ENCODE peak calls at places on chromosomes 4 and X, in nine cellular contexts. X is breast epithelium, F is GM13976, I is suprapubic skin, S is spleen, Z is fibroblast of the aortic adventitia, T is AG09309, R is HCT116, O is endothelial cell. W is an unnamed sample.

GRCh38 chrX:70087857-70088256 is 25.6 kb downstream of the OTUD6A start:
- DNase-seq in X (no peak), F (no peak), S (no peak), I (no peak), Z (peak), O (no peak), R (no peak), T (no peak), W (peak)

GRCh38 chr4:169314906-169315305 is 44.1 kb upstream of the SH3RF1 start:
- DNase-seq in Z (peak), T (no peak), R (peak), X (peak), S (no peak), F (no peak), I (no peak), O (no peak), W (peak)

GRCh38 chrX:20477836-20478532 is 211.3 kb upstream of the RPS6KA3 start:
- DNase-seq in O (no peak), T (no peak), F (no peak), S (no peak), R (no peak), Z (no peak), I (no peak), X (no peak), W (no peak)

GRCh38 chrX:18725316-18725943 is 18.0 kb downstream of the PPEF1 start:
- DNase-seq in S (no peak), I (no peak), X (no peak), F (no peak), R (no peak), T (no peak), Z (no peak), O (peak), W (no peak)

GRCh38 chr4:68326146-68326545 is 23.7 kb downstream of the YTHDC1 start:
- DNase-seq in F (no peak), Z (no peak), I (no peak), R (no peak), T (no peak), S (no peak), X (no peak), O (no peak), W (no peak)

GRCh38 chr4:94131212-94131611 is 76.5 kb upstream of the SMARCAD1 start:
- DNase-seq in R (no peak), O (no peak), T (no peak), Z (no peak), I (no peak), X (no peak), F (no peak), S (no peak), W (no peak)

GRCh38 chr4:103719320-103720204 is at the start of gene TACR3:
- DNase-seq in S (peak), O (peak), F (no peak), I (no peak), R (no peak), X (no peak), T (no peak), Z (no peak), W (no peak)

GRCh38 chr4:159455675-159456235 is 352.9 kb downstream of the RAPGEF2 start:
- DNase-seq in I (no peak), X (no peak), O (peak), S (no peak), T (no peak), Z (peak), R (peak), F (peak), W (peak)

GRCh38 chr4:169254546-169254983 is 16.2 kb downstream of the SH3RF1 start:
- DNase-seq in F (no peak), X (no peak), T (peak), Z (peak), O (no peak), R (peak), I (no peak), S (no peak), W (no peak)

GRCh38 chrX:48493890-48494364 is 14.9 kb upstream of the PORCN start:
- DNase-seq in F (no peak), O (peak), X (no peak), T (no peak), Z (peak), R (peak), S (peak), I (no peak), W (peak)

GRCh38 chrX:122850326-122850725 is 333.8 kb upstream of the GRIA3 start:
- DNase-seq in X (no peak), I (no peak), O (no peak), T (no peak), S (no peak), F (no peak), Z (peak), R (no peak), W (no peak)

GRCh38 chr4:907691-908437 is 24.3 kb downstream of the GAK start:
- DNase-seq in R (no peak), Z (no peak), I (no peak), X (no peak), S (no peak), O (no peak), T (no peak), F (no peak), W (no peak)

GRCh38 chr4:123937612-123938011 is 541.0 kb downstream of the SPRY1 start:
- DNase-seq in R (no peak), X (no peak), Z (no peak), I (no peak), O (no peak), S (no peak), T (no peak), F (no peak), W (no peak)

GRCh38 chrX:11499076-11500044 is 166.4 kb downstream of the ARHGAP6 start:
- DNase-seq in O (no peak), Z (peak), X (no peak), I (no peak), F (no peak), S (no peak), R (no peak), T (peak), W (no peak)

GRCh38 chr4:122458625-122459024 is 2.1 kb upstream of the IL2 start:
- DNase-seq in S (no peak), X (no peak), I (no peak), T (no peak), Z (peak), O (no peak), F (peak), R (no peak), W (peak)

GRCh38 chr4:48796927-48797679 is 17.0 kb upstream of the FRYL start:
- DNase-seq in R (no peak), X (no peak), T (no peak), S (no peak), F (no peak), Z (no peak), I (no peak), O (no peak), W (no peak)

DNA sequence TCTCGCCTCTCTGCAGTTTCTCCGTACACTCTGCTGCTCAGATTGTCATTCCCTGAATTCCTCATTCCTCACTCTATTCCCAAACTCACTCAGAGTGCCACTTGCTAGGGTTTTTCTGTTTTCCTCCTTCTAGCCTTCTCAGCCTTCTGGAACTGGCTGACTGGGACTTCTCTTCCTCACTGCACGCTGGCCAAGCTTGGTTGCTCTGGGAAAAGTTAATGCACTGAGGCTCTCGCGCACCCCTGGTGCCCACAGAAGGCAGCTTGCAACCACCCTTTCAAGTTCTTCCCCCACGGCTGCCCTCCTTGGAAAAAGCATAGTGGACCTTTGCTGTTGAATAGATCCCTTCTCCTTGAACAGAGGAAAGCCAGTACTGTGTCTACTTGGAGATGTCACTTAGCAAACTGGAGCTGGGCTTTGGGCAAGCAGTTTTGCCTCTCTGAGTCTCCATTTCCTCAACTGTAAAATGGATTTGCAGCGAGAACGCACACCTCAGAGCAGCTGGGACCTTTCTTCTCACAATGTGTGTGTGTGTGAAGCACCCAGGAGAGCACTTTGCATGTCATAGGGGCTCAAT is 6.0 kb upstream of the CCKAR start:
- DNase-seq in T (no peak), F (no peak), O (no peak), S (no peak), X (no peak), I (no peak), R (no peak), Z (no peak), W (no peak)
- TF ChIP-seq CTCF in T (peak), F (no peak), O (no peak), S (no peak), X (no peak), I (no peak), R (no peak), Z (peak), W (no peak)

GRCh38 chr4:116599859-116600258 is 485.5 kb downstream of the TRAM1L1 start:
- DNase-seq in S (peak), T (no peak), R (no peak), F (peak), I (peak), X (no peak), O (no peak), Z (no peak), W (no peak)
- TF ChIP-seq CTCF in S (no peak), T (no peak), R (peak), F (peak), I (no peak), X (no peak), O (no peak), Z (no peak), W (no peak)

DNA sequence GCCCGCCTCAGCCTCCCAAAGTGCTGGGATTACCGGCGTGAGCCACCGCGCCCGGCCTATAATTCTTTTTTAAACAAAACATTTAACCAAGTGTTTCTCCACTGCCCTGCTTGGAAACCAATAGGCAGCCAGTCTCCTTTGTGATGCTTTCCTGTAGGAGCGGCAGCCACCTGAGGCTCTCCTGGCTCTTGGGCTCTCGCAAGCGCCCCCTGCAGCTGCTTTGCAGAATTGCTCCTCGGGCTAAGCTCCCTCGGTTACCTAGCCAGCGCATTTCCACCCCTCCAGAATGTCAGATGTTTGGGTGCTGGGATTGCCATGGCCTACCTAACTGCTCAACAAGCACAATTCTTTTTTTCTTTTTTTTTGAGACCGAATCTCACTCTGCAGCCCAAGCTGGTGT is 7.7 kb downstream of the S100P start:
- DNase-seq in Z (no peak), R (no peak), S (peak), O (peak), T (no peak), X (no peak), F (peak), I (no peak), W (no peak)
- TF ChIP-seq CTCF in Z (peak), R (peak), S (no peak), O (peak), T (peak), X (no peak), F (peak), I (no peak), W (no peak)

GRCh38 chr4:56655209-56655626 is 25.9 kb downstream of the HOPX start:
- DNase-seq in I (peak), T (no peak), F (peak), S (peak), R (no peak), Z (no peak), O (peak), X (no peak), W (peak)
- TF ChIP-seq CTCF in I (no peak), T (no peak), F (no peak), S (no peak), R (no peak), Z (no peak), O (no peak), X (no peak), W (no peak)

GRCh38 chr4:180101348-180102083 is 2141.7 kb upstream of the TENM3 start:
- DNase-seq in O (no peak), R (no peak), F (peak), I (peak), X (no peak), Z (no peak), T (no peak), S (peak), W (no peak)

GRCh38 chr4:180106122-180106521 is 2137.1 kb upstream of the TENM3 start:
- DNase-seq in S (no peak), T (no peak), R (no peak), F (no peak), I (no peak), O (no peak), Z (no peak), X (no peak), W (no peak)

GRCh38 chr4:180100433-180101344 is 2142.5 kb upstream of the TENM3 start:
- DNase-seq in O (no peak), Z (no peak), T (no peak), R (no peak), S (peak), F (no peak), X (no peak), I (no peak), W (no peak)

GRCh38 chr4:180105362-180105761 is 2137.8 kb upstream of the TENM3 start:
- DNase-seq in I (no peak), R (no peak), Z (no peak), X (no peak), T (no peak), O (no peak), S (no peak), F (no peak), W (no peak)

DNA sequence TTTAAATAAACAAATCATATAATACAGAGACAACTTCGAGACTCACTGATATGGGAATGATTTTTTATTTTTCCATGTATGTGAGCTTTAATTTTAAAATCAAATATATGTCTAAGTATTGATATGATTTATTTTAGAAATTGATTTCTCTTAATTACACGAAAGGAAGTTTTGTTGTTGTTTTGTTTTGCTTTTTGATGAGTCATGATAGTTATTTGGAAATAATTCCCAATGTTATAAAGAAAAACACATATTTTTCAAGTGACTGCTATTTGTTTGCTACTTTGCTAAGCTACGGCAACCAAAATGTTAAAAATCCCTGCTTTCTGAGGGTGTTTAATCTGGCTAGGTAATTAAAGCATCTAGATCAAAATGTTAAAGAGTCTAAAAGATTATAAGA is 2139.4 kb upstream of the TENM3 start:
- DNase-seq in F (no peak), S (no peak), T (no peak), O (no peak), Z (no peak), I (no peak), X (no peak), R (no peak), W (no peak)
- TF ChIP-seq CTCF in F (no peak), S (no peak), T (no peak), O (no peak), Z (no peak), I (no peak), X (no peak), R (no peak), W (no peak)

DNA sequence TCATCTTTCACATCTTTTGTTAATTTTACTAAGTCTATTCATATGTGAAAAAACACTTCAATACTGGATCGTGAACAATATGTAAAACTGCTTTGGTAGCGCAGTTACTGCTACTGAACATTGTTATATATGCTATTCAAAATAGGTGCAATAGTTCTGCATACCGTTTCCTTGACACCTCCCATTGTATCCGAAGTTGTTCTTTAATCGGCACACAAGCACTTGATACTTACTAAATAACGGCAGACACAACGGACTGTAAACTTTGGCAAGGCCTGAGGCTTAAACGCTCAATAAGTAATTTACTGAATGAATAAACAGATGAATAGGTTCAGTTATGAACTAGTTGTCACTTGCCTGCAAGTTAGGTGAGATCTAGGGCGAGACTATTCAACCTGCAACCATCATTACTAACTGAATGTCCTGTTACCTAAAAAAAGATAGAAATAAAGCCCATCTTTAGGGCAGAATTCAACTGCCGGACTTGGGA is 620 bp downstream of the ANAPC10 start:
- DNase-seq in R (no peak), Z (no peak), X (no peak), O (no peak), T (no peak), F (no peak), S (no peak), I (no peak), W (no peak)
- TF ChIP-seq CTCF in R (no peak), Z (no peak), X (no peak), O (no peak), T (no peak), F (no peak), S (no peak), I (no peak), W (no peak)